ENCODE peak calls at places on chromosomes 7 and 10, in five cellular contexts. N, Q, I, K and M are unnamed samples. For H3K4me1 and H3K9me3, the result is how much of the 10 kb centered on the place peaks cover.

GRCh38 chr10:13475124-13475523 is 53.7 kb downstream of the BEND7 start:
- DNase-seq in N (no peak), Q (no peak), I (no peak), K (no peak), M (no peak)

GRCh38 chr7:69436944-69437343 is 161.3 kb upstream of the AUTS2 start:
- DNase-seq in Q (no peak), K (no peak), N (no peak), I (no peak), M (no peak)

GRCh38 chr10:45403151-45403550 is 29.1 kb downstream of the ALOX5 start:
- DNase-seq in N (no peak), K (no peak), Q (peak), I (no peak), M (no peak)

GRCh38 chr7:105766421-105767191 is 109.8 kb downstream of the ATXN7L1 start:
- DNase-seq in K (no peak), I (no peak), N (peak), Q (peak), M (no peak)

GRCh38 chr10:55495555-55495954 is 694.5 kb upstream of the PCDH15 start:
- DNase-seq in N (no peak), I (no peak), Q (no peak), K (no peak), M (no peak)

GRCh38 chr10:5608608-5609270 is 57.7 kb downstream of the ASB13 start:
- DNase-seq in K (no peak), Q (no peak), I (no peak), N (no peak), M (no peak)

GRCh38 chr7:73907554-73908122 is 46.7 kb downstream of the TMEM270 start:
- DNase-seq in I (no peak), Q (no peak), N (no peak), K (no peak), M (no peak)

GRCh38 chr7:124155400-124156022 is 122.6 kb upstream of the TMEM229A start:
- DNase-seq in K (peak), I (peak), N (peak), Q (peak), M (peak)

GRCh38 chr7:7489546-7489945 is 46.1 kb downstream of the COL28A1 start:
- DNase-seq in K (no peak), N (peak), Q (no peak), I (no peak), M (no peak)

GRCh38 chr7:149717481-149717880 is 55.9 kb downstream of the ZNF467 start:
- DNase-seq in K (no peak), Q (no peak), N (no peak), I (no peak), M (no peak)

GRCh38 chr7:119720541-119720940 is 552.4 kb upstream of the KCND2 start:
- DNase-seq in I (no peak), K (no peak), Q (peak), N (peak), M (no peak)

GRCh38 chr10:13808556-13809391 is 222.0 kb downstream of the PRPF18 start:
- DNase-seq in I (no peak), K (no peak), Q (peak), N (peak), M (no peak)

GRCh38 chr10:17782921-17783665 is 26.1 kb upstream of the MRC1 start:
- DNase-seq in K (no peak), N (no peak), Q (peak), I (no peak), M (no peak)

GRCh38 chr7:136914016-136914415 is 45.6 kb downstream of the CHRM2 start:
- DNase-seq in I (no peak), Q (no peak), N (no peak), K (no peak), M (no peak)

GRCh38 chr10:128078136-128078969 is 47.9 kb downstream of the MKI67 start:
- DNase-seq in N (peak), Q (peak), K (peak), I (peak), M (peak)

GRCh38 chr10:30724296-30724695 is 94.7 kb upstream of the LYZL2 start:
- DNase-seq in I (no peak), K (no peak), Q (no peak), N (no peak), M (no peak)

GRCh38 chr10:62183857-62184805 is 84.5 kb downstream of the RTKN2 start:
- DNase-seq in N (no peak), I (no peak), K (no peak), Q (no peak), M (no peak)

GRCh38 chr7:39375874-39376190 is 190.4 kb upstream of the YAE1 start:
- DNase-seq in I (no peak), N (no peak), Q (no peak), K (no peak), M (no peak)

GRCh38 chr10:47092822-47093221 is 181.6 kb downstream of the PTPN20 start:
- DNase-seq in I (peak), N (no peak), Q (no peak), K (no peak), M (no peak)

GRCh38 chr10:76082956-76083355 is 651.5 kb downstream of the LRMDA start:
- DNase-seq in Q (peak), K (no peak), I (no peak), N (peak), M (peak)

GRCh38 chr10:117365612-117366011 is 9.6 kb downstream of the PDZD8 start:
- DNase-seq in I (no peak), Q (no peak), K (no peak), N (no peak), M (no peak)

GRCh38 chr7:144725070-144725469 is 110.8 kb downstream of the TPK1 start:
- DNase-seq in I (no peak), N (no peak), Q (no peak), K (no peak), M (no peak)

GRCh38 chr7:93894966-93895650 is 4.6 kb upstream of the TFPI2 start:
- DNase-seq in Q (no peak), K (no peak), I (no peak), N (peak), M (no peak)

GRCh38 chr7:68760556-68760955 is 837.7 kb upstream of the AUTS2 start:
- DNase-seq in Q (no peak), I (no peak), K (no peak), N (no peak), M (no peak)

GRCh38 chr7:27650283-27650682 is 12.4 kb downstream of the HIBADH start:
- DNase-seq in I (no peak), Q (no peak), N (no peak), K (no peak), M (no peak)

GRCh38 chr10:34698979-34699378 is 116.1 kb downstream of the PARD3 start:
- DNase-seq in K (no peak), N (peak), I (no peak), Q (peak), M (no peak)

GRCh38 chr10:131933695-131934086 is 32.9 kb downstream of the PPP2R2D start:
- DNase-seq in Q (no peak), I (no peak), N (no peak), K (no peak), M (no peak)

GRCh38 chr10:131930586-131931330 is 29.9 kb downstream of the PPP2R2D start:
- DNase-seq in I (no peak), Q (no peak), N (no peak), K (no peak), M (no peak)

GRCh38 chr10:131933016-131933694 is 32.3 kb downstream of the PPP2R2D start:
- DNase-seq in Q (no peak), I (no peak), N (no peak), K (no peak), M (no peak)

GRCh38 chr10:131930150-131930549 is 29.3 kb downstream of the PPP2R2D start:
- DNase-seq in N (no peak), Q (no peak), K (no peak), I (no peak), M (no peak)

GRCh38 chr10:131931981-131932380 is 31.2 kb downstream of the PPP2R2D start:
- DNase-seq in N (no peak), K (no peak), Q (no peak), I (no peak), M (no peak)
- H3K4me1 ChIP-seq in N (under half), K (under half), Q (under half), I (under half), M (under half)

GRCh38 chr10:3571310-3571825 is 213.6 kb downstream of the KLF6 start:
- DNase-seq in K (no peak), Q (no peak), I (no peak), N (no peak), M (no peak)
- H2AFZ ChIP-seq in K (no peak), Q (no peak), I (no peak), N (no peak), M (no peak)

GRCh38 chr7:158279539-158280466 is 307.8 kb downstream of the PTPRN2 start:
- DNase-seq in N (no peak), K (no peak), Q (no peak), I (no peak), M (no peak)

GRCh38 chr7:158276414-158277218 is 311.0 kb downstream of the PTPRN2 start:
- DNase-seq in Q (no peak), N (no peak), I (no peak), K (no peak), M (no peak)

GRCh38 chr7:158280467-158281154 is 307.0 kb downstream of the PTPRN2 start:
- DNase-seq in N (no peak), I (no peak), K (no peak), Q (no peak), M (no peak)

GRCh38 chr7:158277219-158278141 is 310.1 kb downstream of the PTPRN2 start:
- DNase-seq in K (no peak), Q (no peak), N (no peak), I (no peak), M (no peak)

DNA sequence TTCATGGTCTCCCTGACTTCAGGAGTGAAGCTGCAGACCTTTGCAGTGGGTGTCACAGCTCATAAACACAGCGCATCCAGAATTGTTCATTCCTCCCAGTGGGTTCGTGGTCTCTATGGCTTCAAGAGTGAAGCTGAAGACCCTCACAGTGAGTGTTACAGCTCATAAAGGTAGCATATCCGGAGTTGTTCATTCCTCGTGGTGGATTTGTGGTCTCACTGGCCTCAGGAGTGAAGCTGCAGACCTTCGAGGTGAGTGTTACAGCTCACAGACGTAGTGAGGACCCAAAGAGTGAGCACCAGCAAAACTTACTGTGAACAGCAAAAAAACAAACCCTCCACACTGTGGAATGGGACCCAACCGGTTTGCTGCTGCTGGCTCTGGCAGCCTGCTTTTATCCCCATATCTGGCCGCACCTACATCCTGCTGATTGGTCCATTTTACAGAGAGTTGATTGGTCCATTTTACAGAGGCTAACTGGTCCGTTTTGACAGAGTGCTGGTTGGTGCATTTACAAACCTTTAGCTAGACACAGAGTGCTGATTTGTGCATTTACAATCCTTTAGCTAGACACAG is 308.8 kb downstream of the PTPRN2 start:
- DNase-seq in K (no peak), N (no peak), Q (no peak), I (peak), M (no peak)
- H3K9me3 ChIP-seq in K (under half), N (under half), Q (half or more), I (under half), M (under half)

GRCh38 chr10:124746992-124747391 is 2.8 kb upstream of the FAM53B start:
- DNase-seq in K (no peak), N (no peak), Q (no peak), I (peak), M (no peak)

GRCh38 chr10:124744688-124745055 is 494 bp upstream of the FAM53B start:
- DNase-seq in Q (peak), N (peak), I (no peak), K (no peak), M (no peak)

GRCh38 chr10:124744047-124744687 is at the start of gene FAM53B:
- DNase-seq in Q (peak), K (peak), N (peak), I (peak), M (peak)

GRCh38 chr10:124745678-124746077 is 1.5 kb upstream of the FAM53B start:
- DNase-seq in Q (peak), I (peak), N (peak), K (peak), M (peak)

DNA sequence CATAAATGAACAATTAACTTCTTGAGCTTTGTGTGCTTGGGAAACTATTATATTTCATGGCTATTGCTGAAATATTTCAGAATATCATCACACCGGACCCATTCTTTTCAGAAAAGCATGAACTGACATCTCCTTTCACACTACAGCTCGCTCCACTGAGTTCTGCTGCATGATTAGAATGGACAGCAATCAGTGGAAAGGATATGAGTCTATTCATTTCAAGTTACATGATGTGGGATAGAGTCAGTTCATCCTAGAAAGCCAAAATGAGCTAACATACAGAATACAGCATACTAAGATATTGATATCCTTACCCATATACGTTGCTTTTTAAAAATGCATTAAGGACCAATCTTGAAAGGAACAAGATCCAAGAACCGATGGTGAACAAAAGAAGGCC is 1.1 kb upstream of the FAM53B start:
- DNase-seq in Q (no peak), I (peak), K (no peak), N (no peak), M (no peak)
- H3K4me1 ChIP-seq in Q (under half), I (under half), K (under half), N (under half), M (under half)